ENCODE peak calls at places on chromosomes 3 and 15, in ten cellular contexts. One of them, this sample, is unnamed.

GRCh38 chr3:183328823-183329222 is 75.8 kb downstream of the B3GNT5 start:
- DNase-seq in COR-L47: no peak
- DNase-seq in NCI-H748 treated with DMSO at 0.1 percent for 48 hours: no peak
- DNase-seq in stimulated activated CD4-positive, alpha-beta T cell treated with anti-CD3 and anti-CD28 coated beads, TNF-alpha, amount 100 ng/mL, for 48 hours: no peak
- DNase-seq in stromal cell of bone marrow: no peak
- DNase-seq in NCI-H1092 treated with DMSO at 0.1 percent for 48 hours: no peak
- DNase-seq in GF-D8: no peak
- DNase-seq in CD8-positive, alpha-beta memory T cell: no peak
- DNase-seq in hepatocyte: no peak
- DNase-seq in T47D: no peak
- DNase-seq in this sample: no peak

GRCh38 chr3:113954091-113954685 is 6.4 kb downstream of the ZDHHC23 start:
- DNase-seq in COR-L47: no peak
- DNase-seq in NCI-H748 treated with DMSO at 0.1 percent for 48 hours: no peak
- DNase-seq in stimulated activated CD4-positive, alpha-beta T cell treated with anti-CD3 and anti-CD28 coated beads, TNF-alpha, amount 100 ng/mL, for 48 hours: no peak
- DNase-seq in stromal cell of bone marrow: no peak
- DNase-seq in NCI-H1092 treated with DMSO at 0.1 percent for 48 hours: no peak
- DNase-seq in GF-D8: no peak
- DNase-seq in CD8-positive, alpha-beta memory T cell: no peak
- DNase-seq in hepatocyte: no peak
- DNase-seq in T47D: no peak
- DNase-seq in this sample: no peak

GRCh38 chr3:126364731-126365301 is 7.6 kb upstream of the KLF15 start:
- DNase-seq in COR-L47: no peak
- DNase-seq in NCI-H748 treated with DMSO at 0.1 percent for 48 hours: no peak
- DNase-seq in stimulated activated CD4-positive, alpha-beta T cell treated with anti-CD3 and anti-CD28 coated beads, TNF-alpha, amount 100 ng/mL, for 48 hours: no peak
- DNase-seq in stromal cell of bone marrow: no peak
- DNase-seq in NCI-H1092 treated with DMSO at 0.1 percent for 48 hours: no peak
- DNase-seq in GF-D8: no peak
- DNase-seq in CD8-positive, alpha-beta memory T cell: no peak
- DNase-seq in hepatocyte: no peak
- DNase-seq in T47D: no peak
- DNase-seq in this sample: peak; percentile 67

GRCh38 chr3:170839518-170840100 is 30.4 kb downstream of the RPL22L1 start:
- DNase-seq in COR-L47: no peak
- DNase-seq in NCI-H748 treated with DMSO at 0.1 percent for 48 hours: no peak
- DNase-seq in stimulated activated CD4-positive, alpha-beta T cell treated with anti-CD3 and anti-CD28 coated beads, TNF-alpha, amount 100 ng/mL, for 48 hours: no peak
- DNase-seq in stromal cell of bone marrow: no peak
- DNase-seq in NCI-H1092 treated with DMSO at 0.1 percent for 48 hours: no peak
- DNase-seq in GF-D8: no peak
- DNase-seq in CD8-positive, alpha-beta memory T cell: no peak
- DNase-seq in hepatocyte: no peak
- DNase-seq in T47D: no peak
- DNase-seq in this sample: no peak

GRCh38 chr15:90184119-90184785 is 16.9 kb upstream of the SEMA4B start:
- DNase-seq in COR-L47: no peak
- DNase-seq in NCI-H748 treated with DMSO at 0.1 percent for 48 hours: peak; percentile 12
- DNase-seq in stimulated activated CD4-positive, alpha-beta T cell treated with anti-CD3 and anti-CD28 coated beads, TNF-alpha, amount 100 ng/mL, for 48 hours: no peak
- DNase-seq in stromal cell of bone marrow: peak; percentile 55
- DNase-seq in NCI-H1092 treated with DMSO at 0.1 percent for 48 hours: peak; percentile 31
- DNase-seq in GF-D8: no peak
- DNase-seq in CD8-positive, alpha-beta memory T cell: no peak
- DNase-seq in hepatocyte: peak; percentile 92
- DNase-seq in T47D: peak; percentile 93
- DNase-seq in this sample: peak; percentile 92

GRCh38 chr3:64082917-64083587 is 59.8 kb upstream of the PSMD6 start:
- DNase-seq in COR-L47: no peak
- DNase-seq in NCI-H748 treated with DMSO at 0.1 percent for 48 hours: no peak
- DNase-seq in stimulated activated CD4-positive, alpha-beta T cell treated with anti-CD3 and anti-CD28 coated beads, TNF-alpha, amount 100 ng/mL, for 48 hours: no peak
- DNase-seq in stromal cell of bone marrow: no peak
- DNase-seq in NCI-H1092 treated with DMSO at 0.1 percent for 48 hours: no peak
- DNase-seq in GF-D8: no peak
- DNase-seq in CD8-positive, alpha-beta memory T cell: no peak
- DNase-seq in hepatocyte: no peak
- DNase-seq in T47D: no peak
- DNase-seq in this sample: no peak

GRCh38 chr15:60829416-60829815 is 350.5 kb upstream of the ICE2 start:
- DNase-seq in COR-L47: no peak
- DNase-seq in NCI-H748 treated with DMSO at 0.1 percent for 48 hours: no peak
- DNase-seq in stimulated activated CD4-positive, alpha-beta T cell treated with anti-CD3 and anti-CD28 coated beads, TNF-alpha, amount 100 ng/mL, for 48 hours: no peak
- DNase-seq in stromal cell of bone marrow: peak; percentile 48
- DNase-seq in NCI-H1092 treated with DMSO at 0.1 percent for 48 hours: no peak
- DNase-seq in GF-D8: no peak
- DNase-seq in CD8-positive, alpha-beta memory T cell: no peak
- DNase-seq in hepatocyte: no peak
- DNase-seq in T47D: no peak
- DNase-seq in this sample: peak; percentile 76

GRCh38 chr3:35120026-35120425 is 519.3 kb upstream of the ARPP21 start:
- DNase-seq in COR-L47: no peak
- DNase-seq in NCI-H748 treated with DMSO at 0.1 percent for 48 hours: no peak
- DNase-seq in stimulated activated CD4-positive, alpha-beta T cell treated with anti-CD3 and anti-CD28 coated beads, TNF-alpha, amount 100 ng/mL, for 48 hours: no peak
- DNase-seq in stromal cell of bone marrow: no peak
- DNase-seq in NCI-H1092 treated with DMSO at 0.1 percent for 48 hours: no peak
- DNase-seq in GF-D8: no peak
- DNase-seq in CD8-positive, alpha-beta memory T cell: no peak
- DNase-seq in hepatocyte: no peak
- DNase-seq in T47D: no peak
- DNase-seq in this sample: no peak

GRCh38 chr15:65767895-65768294 is 24.2 kb downstream of the DENND4A start:
- DNase-seq in COR-L47: no peak
- DNase-seq in NCI-H748 treated with DMSO at 0.1 percent for 48 hours: no peak
- DNase-seq in stimulated activated CD4-positive, alpha-beta T cell treated with anti-CD3 and anti-CD28 coated beads, TNF-alpha, amount 100 ng/mL, for 48 hours: no peak
- DNase-seq in stromal cell of bone marrow: no peak
- DNase-seq in NCI-H1092 treated with DMSO at 0.1 percent for 48 hours: no peak
- DNase-seq in GF-D8: peak; percentile 3
- DNase-seq in CD8-positive, alpha-beta memory T cell: no peak
- DNase-seq in hepatocyte: no peak
- DNase-seq in T47D: no peak
- DNase-seq in this sample: no peak

GRCh38 chr15:87736401-87736800 is 520.1 kb downstream of the NTRK3 start:
- DNase-seq in COR-L47: no peak
- DNase-seq in NCI-H748 treated with DMSO at 0.1 percent for 48 hours: no peak
- DNase-seq in stimulated activated CD4-positive, alpha-beta T cell treated with anti-CD3 and anti-CD28 coated beads, TNF-alpha, amount 100 ng/mL, for 48 hours: no peak
- DNase-seq in stromal cell of bone marrow: no peak
- DNase-seq in NCI-H1092 treated with DMSO at 0.1 percent for 48 hours: no peak
- DNase-seq in GF-D8: no peak
- DNase-seq in CD8-positive, alpha-beta memory T cell: no peak
- DNase-seq in hepatocyte: no peak
- DNase-seq in T47D: no peak
- DNase-seq in this sample: no peak

GRCh38 chr3:53144446-53144845 is 14.2 kb upstream of the RFT1 start:
- DNase-seq in COR-L47: no peak
- DNase-seq in NCI-H748 treated with DMSO at 0.1 percent for 48 hours: no peak
- DNase-seq in stimulated activated CD4-positive, alpha-beta T cell treated with anti-CD3 and anti-CD28 coated beads, TNF-alpha, amount 100 ng/mL, for 48 hours: no peak
- DNase-seq in stromal cell of bone marrow: no peak
- DNase-seq in NCI-H1092 treated with DMSO at 0.1 percent for 48 hours: no peak
- DNase-seq in GF-D8: no peak
- DNase-seq in CD8-positive, alpha-beta memory T cell: no peak
- DNase-seq in hepatocyte: no peak
- DNase-seq in T47D: no peak
- DNase-seq in this sample: no peak

GRCh38 chr3:160544837-160545236 is 20.5 kb downstream of the KPNA4 start:
- DNase-seq in COR-L47: no peak
- DNase-seq in NCI-H748 treated with DMSO at 0.1 percent for 48 hours: no peak
- DNase-seq in stimulated activated CD4-positive, alpha-beta T cell treated with anti-CD3 and anti-CD28 coated beads, TNF-alpha, amount 100 ng/mL, for 48 hours: no peak
- DNase-seq in stromal cell of bone marrow: no peak
- DNase-seq in NCI-H1092 treated with DMSO at 0.1 percent for 48 hours: no peak
- DNase-seq in GF-D8: no peak
- DNase-seq in CD8-positive, alpha-beta memory T cell: no peak
- DNase-seq in hepatocyte: no peak
- DNase-seq in T47D: no peak
- DNase-seq in this sample: no peak

GRCh38 chr15:97995881-97996603 is 35.5 kb downstream of the ARRDC4 start:
- DNase-seq in COR-L47: peak; percentile 39
- DNase-seq in NCI-H748 treated with DMSO at 0.1 percent for 48 hours: no peak
- DNase-seq in stimulated activated CD4-positive, alpha-beta T cell treated with anti-CD3 and anti-CD28 coated beads, TNF-alpha, amount 100 ng/mL, for 48 hours: peak; percentile 4
- DNase-seq in stromal cell of bone marrow: no peak
- DNase-seq in NCI-H1092 treated with DMSO at 0.1 percent for 48 hours: no peak
- DNase-seq in GF-D8: peak; percentile 42
- DNase-seq in CD8-positive, alpha-beta memory T cell: no peak
- DNase-seq in hepatocyte: peak; percentile 28
- DNase-seq in T47D: peak; percentile 61
- DNase-seq in this sample: no peak

GRCh38 chr3:117059054-117059989 is 349.7 kb downstream of the TUSC7 start:
- DNase-seq in COR-L47: peak; percentile 76
- DNase-seq in NCI-H748 treated with DMSO at 0.1 percent for 48 hours: peak; percentile 44
- DNase-seq in stimulated activated CD4-positive, alpha-beta T cell treated with anti-CD3 and anti-CD28 coated beads, TNF-alpha, amount 100 ng/mL, for 48 hours: no peak
- DNase-seq in stromal cell of bone marrow: no peak
- DNase-seq in NCI-H1092 treated with DMSO at 0.1 percent for 48 hours: peak; percentile 81
- DNase-seq in GF-D8: no peak
- DNase-seq in CD8-positive, alpha-beta memory T cell: no peak
- DNase-seq in hepatocyte: peak; percentile 63
- DNase-seq in T47D: peak; percentile 68
- DNase-seq in this sample: no peak

GRCh38 chr3:46089237-46090011 is 62.1 kb upstream of the XCR1 start:
- DNase-seq in COR-L47: no peak
- DNase-seq in NCI-H748 treated with DMSO at 0.1 percent for 48 hours: no peak
- DNase-seq in stimulated activated CD4-positive, alpha-beta T cell treated with anti-CD3 and anti-CD28 coated beads, TNF-alpha, amount 100 ng/mL, for 48 hours: no peak
- DNase-seq in stromal cell of bone marrow: peak; percentile 98
- DNase-seq in NCI-H1092 treated with DMSO at 0.1 percent for 48 hours: no peak
- DNase-seq in GF-D8: peak; percentile 17
- DNase-seq in CD8-positive, alpha-beta memory T cell: no peak
- DNase-seq in hepatocyte: peak; percentile 45
- DNase-seq in T47D: no peak
- DNase-seq in this sample: peak; percentile 91

GRCh38 chr3:56811545-56812202 is 9.9 kb upstream of the ARHGEF3 start:
- DNase-seq in COR-L47: no peak
- DNase-seq in NCI-H748 treated with DMSO at 0.1 percent for 48 hours: no peak
- DNase-seq in stimulated activated CD4-positive, alpha-beta T cell treated with anti-CD3 and anti-CD28 coated beads, TNF-alpha, amount 100 ng/mL, for 48 hours: no peak
- DNase-seq in stromal cell of bone marrow: no peak
- DNase-seq in NCI-H1092 treated with DMSO at 0.1 percent for 48 hours: no peak
- DNase-seq in GF-D8: no peak
- DNase-seq in CD8-positive, alpha-beta memory T cell: no peak
- DNase-seq in hepatocyte: no peak
- DNase-seq in T47D: no peak
- DNase-seq in this sample: no peak

GRCh38 chr3:183013857-183014256 is 33.5 kb upstream of the DCUN1D1 start:
- DNase-seq in COR-L47: no peak
- DNase-seq in NCI-H748 treated with DMSO at 0.1 percent for 48 hours: no peak
- DNase-seq in stimulated activated CD4-positive, alpha-beta T cell treated with anti-CD3 and anti-CD28 coated beads, TNF-alpha, amount 100 ng/mL, for 48 hours: no peak
- DNase-seq in stromal cell of bone marrow: no peak
- DNase-seq in NCI-H1092 treated with DMSO at 0.1 percent for 48 hours: no peak
- DNase-seq in GF-D8: no peak
- DNase-seq in CD8-positive, alpha-beta memory T cell: no peak
- DNase-seq in hepatocyte: no peak
- DNase-seq in T47D: no peak
- DNase-seq in this sample: no peak

GRCh38 chr3:148319960-148320359 is 377.7 kb upstream of the AGTR1 start:
- DNase-seq in COR-L47: no peak
- DNase-seq in NCI-H748 treated with DMSO at 0.1 percent for 48 hours: no peak
- DNase-seq in stimulated activated CD4-positive, alpha-beta T cell treated with anti-CD3 and anti-CD28 coated beads, TNF-alpha, amount 100 ng/mL, for 48 hours: no peak
- DNase-seq in stromal cell of bone marrow: no peak
- DNase-seq in NCI-H1092 treated with DMSO at 0.1 percent for 48 hours: no peak
- DNase-seq in GF-D8: no peak
- DNase-seq in CD8-positive, alpha-beta memory T cell: no peak
- DNase-seq in hepatocyte: no peak
- DNase-seq in T47D: no peak
- DNase-seq in this sample: no peak

GRCh38 chr3:127226451-127226850 is 33.5 kb downstream of the PRR23E start:
- DNase-seq in COR-L47: no peak
- DNase-seq in NCI-H748 treated with DMSO at 0.1 percent for 48 hours: no peak
- DNase-seq in stimulated activated CD4-positive, alpha-beta T cell treated with anti-CD3 and anti-CD28 coated beads, TNF-alpha, amount 100 ng/mL, for 48 hours: no peak
- DNase-seq in stromal cell of bone marrow: no peak
- DNase-seq in NCI-H1092 treated with DMSO at 0.1 percent for 48 hours: no peak
- DNase-seq in GF-D8: no peak
- DNase-seq in CD8-positive, alpha-beta memory T cell: no peak
- DNase-seq in hepatocyte: no peak
- DNase-seq in T47D: no peak
- DNase-seq in this sample: no peak

GRCh38 chr3:66748175-66748876 is 247.5 kb upstream of the LRIG1 start:
- DNase-seq in COR-L47: no peak
- DNase-seq in NCI-H748 treated with DMSO at 0.1 percent for 48 hours: no peak
- DNase-seq in stimulated activated CD4-positive, alpha-beta T cell treated with anti-CD3 and anti-CD28 coated beads, TNF-alpha, amount 100 ng/mL, for 48 hours: no peak
- DNase-seq in stromal cell of bone marrow: no peak
- DNase-seq in NCI-H1092 treated with DMSO at 0.1 percent for 48 hours: peak; percentile 0
- DNase-seq in GF-D8: no peak
- DNase-seq in CD8-positive, alpha-beta memory T cell: no peak
- DNase-seq in hepatocyte: no peak
- DNase-seq in T47D: no peak
- DNase-seq in this sample: no peak

GRCh38 chr3:47855461-47856383 is 52.8 kb downstream of the DHX30 start:
- DNase-seq in COR-L47: no peak
- DNase-seq in NCI-H748 treated with DMSO at 0.1 percent for 48 hours: no peak
- DNase-seq in stimulated activated CD4-positive, alpha-beta T cell treated with anti-CD3 and anti-CD28 coated beads, TNF-alpha, amount 100 ng/mL, for 48 hours: no peak
- DNase-seq in stromal cell of bone marrow: no peak
- DNase-seq in NCI-H1092 treated with DMSO at 0.1 percent for 48 hours: no peak
- DNase-seq in GF-D8: no peak
- DNase-seq in CD8-positive, alpha-beta memory T cell: no peak
- DNase-seq in hepatocyte: no peak
- DNase-seq in T47D: no peak
- DNase-seq in this sample: no peak

GRCh38 chr15:63488432-63488910 is 15.9 kb upstream of the USP3 start:
- DNase-seq in COR-L47: no peak
- DNase-seq in NCI-H748 treated with DMSO at 0.1 percent for 48 hours: no peak
- DNase-seq in stimulated activated CD4-positive, alpha-beta T cell treated with anti-CD3 and anti-CD28 coated beads, TNF-alpha, amount 100 ng/mL, for 48 hours: no peak
- DNase-seq in stromal cell of bone marrow: no peak
- DNase-seq in NCI-H1092 treated with DMSO at 0.1 percent for 48 hours: no peak
- DNase-seq in GF-D8: no peak
- DNase-seq in CD8-positive, alpha-beta memory T cell: no peak
- DNase-seq in hepatocyte: no peak
- DNase-seq in T47D: no peak
- DNase-seq in this sample: peak; percentile 60

This sample was measured in lower leg skin.